ENCODE peak calls at places on chromosomes 5 and 9, in nine cellular contexts. I is A549, X is lung, P is heart right ventricle, O is endodermal cell, H is cardiac muscle cell, S is fibroblast of lung, G is IMR-90, D is GM06990. B is an unnamed sample.

GRCh38 chr5:116303810-116304209 is 219.0 kb downstream of the COMMD10 start:
- DNase-seq in I (no peak), X (no peak), P (no peak), O (no peak), H (no peak), S (no peak), G (no peak), D (no peak), B (no peak)

GRCh38 chr9:112112941-112113399 is 62.1 kb downstream of the SUSD1 start:
- DNase-seq in I (peak; percentile 51), X (peak; percentile 29), P (no peak), O (peak; percentile 83), H (peak; percentile 23), S (peak; percentile 2), G (no peak), D (no peak), B (no peak)

GRCh38 chr9:90722116-90722515 is 79.5 kb upstream of the DIRAS2 start:
- DNase-seq in I (no peak), X (no peak), P (no peak), O (no peak), H (no peak), S (no peak), G (no peak), D (no peak), B (no peak)

GRCh38 chr9:123544007-123544827 is 188.2 kb downstream of the CRB2 start:
- DNase-seq in I (peak; percentile 33), X (no peak), P (no peak), O (peak; percentile 65), H (peak; percentile 48), S (peak; percentile 68), G (peak; percentile 54), D (no peak), B (peak; percentile 45)

GRCh38 chr9:132588501-132589147 is 6.2 kb downstream of the BARHL1 start:
- DNase-seq in I (no peak), X (no peak), P (no peak), O (peak; percentile 68), H (no peak), S (no peak), G (no peak), D (no peak), B (no peak)

GRCh38 chr5:7961540-7961939 is 92.6 kb downstream of the MTRR start:
- DNase-seq in I (no peak), X (no peak), P (no peak), O (no peak), H (no peak), S (no peak), G (no peak), D (no peak), B (no peak)

GRCh38 chr5:54148062-54148461 is 162.3 kb downstream of the ARL15 start:
- DNase-seq in I (no peak), X (no peak), P (no peak), O (no peak), H (no peak), S (peak; percentile 45), G (peak; percentile 12), D (no peak), B (peak; percentile 8)

GRCh38 chr5:16707869-16708192 is 91.0 kb upstream of the RETREG1 start:
- DNase-seq in I (no peak), X (no peak), P (no peak), O (no peak), H (no peak), S (no peak), G (no peak), D (no peak), B (no peak)

GRCh38 chr5:136811086-136811485 is 445.7 kb upstream of the TRPC7 start:
- DNase-seq in I (no peak), X (no peak), P (no peak), O (no peak), H (no peak), S (no peak), G (peak; percentile 21), D (no peak), B (no peak)

GRCh38 chr5:15718411-15719178 is 218.6 kb downstream of the FBXL7 start:
- DNase-seq in I (no peak), X (no peak), P (no peak), O (no peak), H (no peak), S (no peak), G (no peak), D (no peak), B (peak; percentile 30)

GRCh38 chr9:19119241-19119640 is 8.1 kb downstream of the PLIN2 start:
- DNase-seq in I (no peak), X (no peak), P (no peak), O (no peak), H (no peak), S (no peak), G (no peak), D (no peak), B (no peak)

GRCh38 chr9:1083325-1083913 is 33.3 kb downstream of the DMRT2 start:
- DNase-seq in I (peak; percentile 15), X (peak; percentile 34), P (peak; percentile 27), O (peak; percentile 32), H (peak; percentile 45), S (no peak), G (no peak), D (no peak), B (no peak)

GRCh38 chr9:9341203-9341602 is 1271.6 kb downstream of the PTPRD start:
- DNase-seq in I (no peak), X (no peak), P (no peak), O (no peak), H (no peak), S (no peak), G (no peak), D (no peak), B (no peak)

GRCh38 chr9:86907346-86907745 is 40.0 kb downstream of the GAS1 start:
- DNase-seq in I (no peak), X (no peak), P (no peak), O (no peak), H (no peak), S (peak; percentile 58), G (peak; percentile 62), D (no peak), B (no peak)

GRCh38 chr9:121650220-121651013 is 1.0 kb upstream of the DAB2IP start:
- DNase-seq in I (no peak), X (peak; percentile 42), P (peak; percentile 64), O (peak; percentile 94), H (peak; percentile 96), S (peak; percentile 55), G (peak; percentile 56), D (no peak), B (peak; percentile 30)

GRCh38 chr9:14768561-14769234 is 46.2 kb upstream of the CER1 start:
- DNase-seq in I (peak; percentile 23), X (no peak), P (no peak), O (peak; percentile 69), H (peak; percentile 59), S (peak; percentile 69), G (peak; percentile 51), D (no peak), B (peak; percentile 68)

GRCh38 chr9:112059145-112059979 is 115.7 kb downstream of the SUSD1 start:
- DNase-seq in I (peak; percentile 74), X (no peak), P (no peak), O (no peak), H (no peak), S (peak; percentile 87), G (peak; percentile 92), D (no peak), B (peak; percentile 65)

GRCh38 chr5:103849934-103850333 is 287.3 kb upstream of the NUDT12 start:
- DNase-seq in I (peak; percentile 33), X (no peak), P (no peak), O (no peak), H (no peak), S (peak; percentile 72), G (peak; percentile 91), D (peak; percentile 5), B (peak; percentile 94)

GRCh38 chr9:13033959-13034695 is 245.4 kb downstream of the MPDZ start:
- DNase-seq in I (peak; percentile 71), X (peak; percentile 50), P (peak; percentile 55), O (peak; percentile 91), H (peak; percentile 80), S (peak; percentile 76), G (peak; percentile 54), D (peak; percentile 4), B (peak; percentile 65)

GRCh38 chr5:53170748-53171349 is 61.3 kb upstream of the MOCS2 start:
- DNase-seq in I (peak; percentile 18), X (no peak), P (no peak), O (peak; percentile 55), H (peak; percentile 40), S (peak; percentile 63), G (peak; percentile 63), D (no peak), B (peak; percentile 49)

DNA sequence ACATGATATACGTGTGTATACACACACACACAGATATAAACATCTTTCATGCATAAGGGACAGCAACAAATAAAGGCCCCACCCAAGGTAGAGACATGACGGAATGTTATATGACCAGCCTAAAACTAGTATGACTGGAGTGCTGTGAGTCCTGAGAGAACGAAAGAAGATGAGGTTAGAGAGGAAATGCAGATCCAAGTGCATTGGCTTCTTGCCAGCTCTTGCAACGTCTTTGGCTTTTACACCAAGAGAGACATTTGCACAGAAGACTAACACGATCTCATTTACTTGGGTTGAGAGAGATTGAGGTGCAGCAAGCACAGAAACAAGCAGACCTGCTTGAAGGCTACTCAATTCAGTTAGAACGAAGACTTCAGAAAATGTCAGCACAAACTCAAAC is 23.0 kb downstream of the CDH10 start:
- DNase-seq in I (no peak), X (no peak), P (no peak), O (no peak), H (peak; percentile 32), S (peak; percentile 9), G (no peak), D (no peak), B (peak; percentile 10)
- H3K4me3 ChIP-seq in I (no peak overlapping the region), X (no peak overlapping the region), P (no peak overlapping the region), O (no peak overlapping the region), H (no peak overlapping the region), S (no peak overlapping the region), G (no peak overlapping the region), D (no peak overlapping the region), B (no peak overlapping the region)

GRCh38 chr5:114789773-114790402 is 379.8 kb downstream of the TRIM36 start:
- DNase-seq in I (peak; percentile 5), X (no peak), P (no peak), O (no peak), H (peak; percentile 62), S (peak; percentile 16), G (no peak), D (no peak), B (no peak)
- TF ChIP-seq CTCF in I (peak; percentile 40), X (no peak), P (peak; percentile 27), O (peak; percentile 85), H (no peak), S (no peak), G (peak; percentile 42), D (peak; percentile 45), B (no peak)

GRCh38 chr5:60489856-60490255 is 210.1 kb downstream of the DEPDC1B start:
- DNase-seq in I (no peak), X (no peak), P (no peak), O (no peak), H (no peak), S (no peak), G (no peak), D (no peak), B (no peak)
- H3K4me3 ChIP-seq in I (no peak overlapping the region), X (no peak overlapping the region), P (no peak overlapping the region), O (no peak overlapping the region), H (no peak overlapping the region), S (no peak overlapping the region), G (no peak overlapping the region), D (no peak overlapping the region), B (no peak overlapping the region)

DNA sequence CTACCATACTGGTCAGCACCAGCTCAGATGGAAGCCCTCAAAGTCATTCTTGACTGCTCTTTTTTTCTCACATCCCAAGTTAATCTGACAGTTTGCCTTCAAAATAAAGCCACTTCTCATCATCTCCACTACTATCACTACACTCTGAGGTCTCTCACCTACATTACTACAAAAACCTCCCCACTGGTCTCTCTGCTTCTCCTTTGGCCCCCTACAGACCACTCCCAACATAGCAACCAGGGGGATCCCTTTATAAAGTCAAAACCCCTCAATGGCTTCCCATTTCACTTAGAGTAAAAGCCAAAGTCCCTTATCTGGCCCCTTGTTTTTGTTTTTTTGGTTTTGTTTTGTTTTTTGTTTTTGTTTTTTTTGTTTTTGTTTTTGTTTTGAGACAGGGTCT is 4.6 kb downstream of the ARAP3 start:
- DNase-seq in I (peak; percentile 56), X (no peak), P (no peak), O (peak; percentile 89), H (peak; percentile 42), S (no peak), G (no peak), D (no peak), B (no peak)
- TF ChIP-seq CTCF in I (no peak), X (no peak), P (no peak), O (peak; percentile 81), H (peak; percentile 35), S (no peak), G (peak; percentile 17), D (peak; percentile 14), B (peak; percentile 44)

B was measured in astrocyte of the spinal cord.